ENCODE peak calls at places on chromosomes 16 and 17, in five cellular contexts. E is breast epithelium, D is IMR-90, V is GM12878, P is Peyer's patch. U is an unnamed sample. For H3K27me3, the result is how much of the 10 kb centered on the place peaks cover.

GRCh38 chr16:23296994-23297393 is 5.1 kb upstream of the SCNN1B start:
- DNase-seq in V (no peak), D (no peak), E (no peak), P (no peak), U (no peak)

GRCh38 chr17:48144976-48145798 is 37.6 kb downstream of the SNX11 start:
- DNase-seq in E (no peak), D (no peak), V (no peak), P (no peak), U (no peak)

GRCh38 chr16:81902025-81902424 is 109.2 kb downstream of the SDR42E1 start:
- DNase-seq in P (no peak), V (no peak), D (no peak), E (no peak), U (no peak)

GRCh38 chr17:27824745-27825144 is 24.4 kb upstream of the NOS2 start:
- DNase-seq in E (no peak), V (no peak), D (no peak), P (no peak), U (no peak)

GRCh38 chr17:82866521-82867214 is 26.8 kb upstream of the ZNF750 start:
- DNase-seq in V (no peak), P (no peak), E (no peak), D (peak), U (no peak)

GRCh38 chr16:51577621-51578303 is 426.7 kb upstream of the SALL1 start:
- DNase-seq in V (peak), E (no peak), P (no peak), D (peak), U (no peak)

GRCh38 chr16:23920446-23920845 is 84.7 kb downstream of the PRKCB start:
- DNase-seq in V (no peak), E (no peak), D (no peak), P (no peak), U (no peak)

GRCh38 chr16:27928542-27928941 is 135.0 kb downstream of the GSG1L start:
- DNase-seq in P (no peak), V (no peak), D (no peak), E (no peak), U (no peak)

GRCh38 chr17:444879-445454 is 92.4 kb upstream of the RPH3AL start:
- DNase-seq in V (no peak), D (no peak), P (no peak), E (no peak), U (no peak)

GRCh38 chr16:19555938-19556778 is 655 bp downstream of the VPS35L start:
- DNase-seq in P (no peak), E (no peak), D (peak), V (peak), U (no peak)

GRCh38 chr17:5780476-5780875 is 196.2 kb upstream of the NLRP1 start:
- DNase-seq in E (no peak), D (peak), V (no peak), P (no peak), U (no peak)

GRCh38 chr17:4836221-4836620 is 3.1 kb downstream of the MINK1 start:
- DNase-seq in P (no peak), E (no peak), V (no peak), D (no peak), U (no peak)

GRCh38 chr17:20998571-20999043 is 44.2 kb downstream of the USP22 start:
- DNase-seq in D (no peak), E (no peak), V (no peak), P (no peak), U (no peak)

GRCh38 chr16:10859020-10859419 is 18.0 kb upstream of the CIITA start:
- DNase-seq in D (no peak), E (no peak), V (no peak), P (no peak), U (no peak)

GRCh38 chr16:81647527-81647926 is 131.6 kb upstream of the PLCG2 start:
- DNase-seq in E (no peak), D (peak), P (no peak), V (no peak), U (no peak)

GRCh38 chr17:58402047-58402446 is 15.3 kb downstream of the RNF43 start:
- DNase-seq in D (no peak), V (no peak), P (no peak), E (no peak), U (no peak)

GRCh38 chr17:35944151-35944550 is 638 bp upstream of the LYZL6 start:
- DNase-seq in P (no peak), D (no peak), E (no peak), V (no peak), U (no peak)

GRCh38 chr17:34645636-34646035 is 66.3 kb downstream of the TMEM132E start:
- DNase-seq in V (no peak), E (no peak), D (no peak), P (no peak), U (no peak)

GRCh38 chr17:76927577-76927976 is 59.4 kb downstream of the MGAT5B start:
- DNase-seq in E (no peak), V (no peak), P (no peak), D (no peak), U (no peak)

GRCh38 chr17:76442341-76443338 is 10.3 kb downstream of the UBE2O start:
- DNase-seq in V (no peak), E (no peak), P (no peak), D (peak), U (no peak)

GRCh38 chr17:79011451-79012147 is 2.0 kb upstream of the CANT1 start:
- DNase-seq in D (peak), V (no peak), E (no peak), P (no peak), U (no peak)

GRCh38 chr17:17880577-17881196 is 43.9 kb upstream of the SREBF1 start:
- DNase-seq in V (no peak), E (no peak), P (no peak), D (no peak), U (no peak)

GRCh38 chr17:17883801-17884200 is 47.0 kb upstream of the SREBF1 start:
- DNase-seq in P (no peak), E (no peak), V (no peak), D (no peak), U (no peak)

GRCh38 chr17:17885029-17885351 is 48.2 kb upstream of the SREBF1 start:
- DNase-seq in V (no peak), P (no peak), E (no peak), D (no peak), U (no peak)

GRCh38 chr17:17884281-17885028 is 47.7 kb upstream of the SREBF1 start:
- DNase-seq in D (no peak), P (no peak), V (no peak), E (no peak), U (no peak)

DNA sequence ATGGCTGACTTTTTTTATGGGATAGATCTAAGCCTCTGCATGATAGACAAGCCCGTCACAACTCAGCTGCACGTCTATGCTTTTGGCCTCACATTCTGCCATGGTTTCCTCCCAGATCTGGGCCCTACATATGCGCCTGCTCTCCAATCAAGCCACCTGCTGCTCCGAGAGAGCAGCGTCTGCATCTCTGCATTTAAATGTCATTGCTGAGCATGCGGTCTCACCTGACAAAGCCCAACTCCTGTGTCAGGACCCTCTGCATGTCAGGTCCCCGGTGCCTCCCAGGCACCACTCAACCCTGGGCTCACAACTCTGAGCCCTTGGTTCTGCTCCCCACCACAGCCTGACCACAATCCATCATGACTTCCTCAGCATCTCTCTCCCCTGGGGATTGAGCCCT is 45.4 kb upstream of the SREBF1 start:
- DNase-seq in E (no peak), V (no peak), P (no peak), D (no peak), U (no peak)
- H3K27me3 ChIP-seq in E (under half), V (under half), P (under half), D (under half), U (under half)

DNA sequence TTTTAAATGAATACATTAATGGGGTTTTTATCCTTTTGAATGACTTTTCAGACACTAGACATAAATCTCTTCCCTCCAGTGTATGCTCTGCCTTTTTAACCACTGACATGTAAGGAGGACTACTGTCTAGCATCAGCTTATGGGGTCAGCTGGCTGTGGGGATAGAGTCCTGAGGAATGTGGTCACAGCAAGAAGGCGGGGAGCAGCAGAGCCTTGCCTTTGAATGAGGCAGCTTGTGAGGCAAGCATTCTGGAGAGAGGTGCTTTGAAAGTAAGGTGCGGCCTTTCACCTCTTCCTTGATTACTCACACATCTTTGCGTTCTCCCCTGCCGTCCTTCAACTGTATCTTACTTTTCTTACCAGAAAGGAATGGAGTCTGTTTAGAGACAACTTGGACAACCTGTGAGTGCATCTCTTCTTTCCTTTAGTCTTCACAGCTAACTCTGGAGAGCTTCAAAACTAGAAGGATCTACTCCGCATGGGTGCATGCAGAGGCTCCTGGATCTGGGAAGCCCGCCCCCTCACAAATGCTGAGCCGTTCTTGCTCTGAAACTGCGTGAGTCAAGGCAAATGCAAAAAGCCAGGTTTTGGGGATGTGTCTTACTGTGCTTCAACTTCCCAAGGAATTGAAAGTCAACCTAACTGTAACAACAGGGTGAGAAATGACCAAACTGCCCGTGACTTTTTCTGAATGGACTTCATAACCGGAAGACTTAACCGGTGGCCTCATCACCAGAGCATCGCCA is 49.9 kb downstream of the ADCY7 start:
- DNase-seq in D (no peak), E (no peak), P (no peak), V (no peak), U (no peak)
- TF ChIP-seq CTCF in D (no peak), E (no peak), P (no peak), V (no peak), U (no peak)

GRCh38 chr17:73535746-73536145 is 108.5 kb downstream of the SDK2 start:
- DNase-seq in V (no peak), D (no peak), P (no peak), E (no peak), U (no peak)
- TF ChIP-seq POLR2A in V (no peak), D (no peak), P (no peak), E (no peak), U (no peak)

GRCh38 chr17:81161536-81161935 is 3.8 kb upstream of the PVALEF start:
- DNase-seq in V (no peak), E (no peak), D (no peak), P (no peak), U (no peak)
- H3K27me3 ChIP-seq in V (under half), E (under half), D (under half), P (under half), U (under half)

GRCh38 chr17:65560628-65561371 is 648 bp downstream of the AXIN2 start:
- DNase-seq in V (no peak), D (peak), P (peak), E (peak), U (peak)

GRCh38 chr17:65559483-65559801 is 2.0 kb downstream of the AXIN2 start:
- DNase-seq in E (no peak), V (no peak), D (no peak), P (no peak), U (no peak)

GRCh38 chr17:65562206-65562531 is 721 bp upstream of the AXIN2 start:
- DNase-seq in P (no peak), D (no peak), V (no peak), E (no peak), U (no peak)

GRCh38 chr17:65559802-65560627 is 1.4 kb downstream of the AXIN2 start:
- DNase-seq in D (no peak), E (no peak), V (no peak), P (peak), U (peak)

DNA sequence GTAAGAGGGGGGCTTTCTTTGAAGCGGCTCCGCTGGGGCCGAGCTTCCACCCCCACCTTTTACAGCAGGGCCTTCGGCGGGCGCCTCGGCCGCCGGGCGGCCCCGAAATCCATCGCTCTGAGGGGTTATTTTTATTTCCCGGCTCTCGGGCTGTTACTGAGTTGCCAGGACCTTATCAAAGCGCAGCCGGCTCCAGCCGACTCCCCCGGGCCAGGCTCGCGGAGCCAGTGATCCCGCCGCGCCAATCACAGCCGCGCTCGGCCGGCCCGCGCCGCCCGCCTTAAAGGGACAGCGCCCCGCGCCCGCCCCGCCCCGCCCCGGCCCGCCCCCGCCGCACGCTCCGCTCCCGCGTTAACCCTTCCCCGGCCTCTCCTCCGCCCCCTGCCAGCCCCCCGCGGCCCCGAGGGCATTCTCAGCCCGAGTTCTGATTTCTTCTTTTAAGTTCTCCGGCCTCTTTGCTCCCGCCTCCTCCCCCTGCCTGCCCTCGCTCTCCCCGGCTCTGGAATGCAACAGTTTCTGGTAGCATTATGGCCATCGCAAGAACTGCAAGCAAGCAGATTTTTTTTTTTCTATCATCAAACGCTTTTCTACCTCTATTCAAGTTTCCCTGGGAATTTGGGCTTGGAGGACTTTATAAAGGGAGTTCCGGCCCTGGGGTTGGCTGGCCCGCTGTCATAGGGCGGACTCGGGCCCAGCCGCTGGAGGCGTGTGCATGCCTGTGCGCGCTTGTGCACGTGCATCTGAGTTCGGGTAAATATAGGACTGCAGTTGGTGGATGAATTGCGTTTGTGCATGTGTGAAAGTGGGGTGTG is at the start of gene AXIN2:
- DNase-seq in V (no peak), P (peak), D (peak), E (peak), U (peak)
- TF ChIP-seq CTCF in V (no peak), P (peak), D (no peak), E (peak), U (peak)

DNA sequence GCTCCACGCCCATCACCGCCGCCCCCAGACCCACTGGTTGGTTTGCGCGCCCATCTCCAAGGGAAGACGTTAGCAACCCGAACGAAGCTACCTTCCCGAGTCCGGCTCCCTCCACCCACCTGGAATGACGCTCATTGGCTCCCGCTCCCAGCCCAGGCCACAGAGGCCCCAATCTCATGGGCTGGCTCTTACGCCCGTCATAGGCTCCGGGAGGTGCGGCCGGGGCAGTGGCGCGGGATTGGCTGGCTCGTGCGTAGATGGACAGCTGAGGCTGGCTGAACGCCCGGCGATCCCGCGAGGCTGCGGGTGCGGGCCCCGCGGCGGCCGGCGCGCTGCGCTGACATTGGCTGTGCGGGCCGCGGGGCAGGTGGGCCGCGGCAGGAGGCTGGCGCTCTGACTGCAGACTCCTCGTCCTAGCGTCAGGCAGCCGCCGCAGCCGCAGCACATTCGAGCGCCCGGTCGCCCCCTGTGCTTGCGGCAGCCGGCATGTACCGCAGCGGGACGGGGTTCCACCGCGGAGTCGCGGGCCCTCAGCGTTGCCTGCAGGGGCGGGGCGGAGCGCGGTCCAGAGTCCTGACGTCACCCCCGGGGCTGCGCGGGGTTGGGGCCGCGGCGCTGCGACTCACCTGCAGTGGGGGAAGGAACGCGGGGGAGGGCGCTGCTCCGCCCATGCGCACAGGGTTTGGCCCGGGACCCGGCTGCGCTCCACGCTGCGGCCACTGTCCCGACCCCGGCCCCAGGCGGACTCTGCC is 453 bp upstream of the MYH10 start:
- DNase-seq in D (peak), V (peak), P (peak), E (peak), U (peak)
- TF ChIP-seq POLR2A in D (no peak), V (no peak), P (no peak), E (no peak), U (peak)

GRCh38 chr16:6955303-6955702 is 377.3 kb upstream of the RBFOX1 start:
- DNase-seq in V (no peak), E (no peak), D (no peak), P (no peak), U (no peak)

GRCh38 chr16:6956511-6956910 is 376.1 kb upstream of the RBFOX1 start:
- DNase-seq in E (no peak), P (no peak), V (no peak), D (no peak), U (no peak)

GRCh38 chr16:6958184-6958583 is 374.5 kb upstream of the RBFOX1 start:
- DNase-seq in P (no peak), E (no peak), D (no peak), V (no peak), U (no peak)

GRCh38 chr16:6961704-6962103 is 370.9 kb upstream of the RBFOX1 start:
- DNase-seq in E (no peak), D (no peak), V (no peak), P (no peak), U (no peak)

DNA sequence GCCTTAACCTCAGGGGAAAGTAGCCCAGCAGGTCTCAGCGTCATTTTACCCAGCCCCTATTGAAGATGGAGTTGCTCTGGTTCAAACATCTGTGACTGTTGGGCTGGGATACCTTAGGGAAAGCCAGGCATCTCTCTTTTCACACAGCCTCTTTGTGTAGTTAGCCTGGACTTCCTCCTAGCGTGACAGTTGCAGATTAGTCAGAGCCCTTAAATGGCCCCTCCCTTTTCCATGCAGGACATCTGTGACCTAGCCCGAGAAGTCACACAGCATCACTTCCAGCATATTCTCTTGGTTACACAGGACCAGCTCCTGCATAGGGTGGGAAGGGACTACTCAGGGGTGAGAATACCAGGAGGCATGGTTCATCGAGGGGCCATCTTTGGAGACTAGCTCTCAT is 375.0 kb upstream of the RBFOX1 start:
- DNase-seq in V (no peak), E (no peak), P (no peak), D (no peak), U (no peak)
- H3K27me3 ChIP-seq in V (under half), E (under half), P (under half), D (under half), U (under half)